ENCODE peak calls at places on chromosomes 3 and 15, in eight cellular contexts. N, V, I, B, K, G, D and C are unnamed samples.
A peak's percentile ranks its signal among the peaks of the same experiment; 100 is the strongest.

GRCh38 chr15:91182096-91182495 is 82.0 kb downstream of the SV2B start:
- DNase-seq in K (no peak), D (no peak), B (no peak), V (no peak), G (no peak), N (no peak), I (no peak), C (no peak)

GRCh38 chr3:105793040-105793439 is 75.8 kb downstream of the CBLB start:
- DNase-seq in D (no peak), I (no peak), K (no peak), G (peak; percentile 39), N (no peak), B (peak; percentile 40), V (no peak), C (no peak)

GRCh38 chr3:129485681-129486056 is 42.8 kb upstream of the RHO start:
- DNase-seq in B (peak; percentile 95), K (peak; percentile 68), I (peak; percentile 73), N (no peak), V (peak; percentile 48), D (no peak), G (peak; percentile 99), C (no peak)

GRCh38 chr3:56795807-56796185 is 6.0 kb downstream of the ARHGEF3 start:
- DNase-seq in I (no peak), K (no peak), N (no peak), V (no peak), B (no peak), G (no peak), D (no peak), C (no peak)

GRCh38 chr3:112736802-112737566 is 96.0 kb upstream of the CCDC80 start:
- DNase-seq in I (no peak), G (no peak), B (no peak), V (no peak), D (no peak), K (no peak), N (no peak), C (no peak)

GRCh38 chr15:99925661-99926461 is 192.6 kb upstream of the LYSMD4 start:
- DNase-seq in I (peak; percentile 77), N (peak; percentile 51), B (peak; percentile 4), K (peak; percentile 83), V (peak; percentile 76), G (peak; percentile 11), D (peak; percentile 35), C (peak; percentile 23)

GRCh38 chr3:156425651-156426050 is 129.3 kb downstream of the SSR3 start:
- DNase-seq in N (no peak), V (no peak), G (no peak), D (no peak), I (no peak), K (no peak), B (no peak), C (no peak)

GRCh38 chr3:43770426-43771103 is 79.8 kb downstream of the ABHD5 start:
- DNase-seq in I (peak; percentile 65), G (peak; percentile 54), B (peak; percentile 37), K (peak; percentile 69), D (no peak), N (no peak), V (peak; percentile 64), C (peak; percentile 23)

GRCh38 chr3:79598594-79598993 is 169.2 kb downstream of the ROBO1 start:
- DNase-seq in N (no peak), G (peak; percentile 0), I (no peak), D (no peak), V (no peak), B (no peak), K (no peak), C (no peak)

GRCh38 chr3:46113608-46114007 is 86.3 kb upstream of the XCR1 start:
- DNase-seq in B (no peak), I (no peak), D (no peak), G (no peak), N (no peak), V (no peak), K (no peak), C (no peak)

GRCh38 chr15:31977812-31978662 is 52.3 kb upstream of the CHRNA7 start:
- DNase-seq in V (peak; percentile 73), N (peak; percentile 13), G (peak; percentile 36), K (peak; percentile 69), B (no peak), I (peak; percentile 62), D (peak; percentile 32), C (no peak)

GRCh38 chr3:65439641-65440040 is 599.1 kb downstream of the MAGI1 start:
- DNase-seq in V (peak; percentile 30), I (peak; percentile 44), B (peak; percentile 25), D (peak; percentile 6), N (no peak), K (peak; percentile 35), G (peak; percentile 73), C (peak; percentile 15)

GRCh38 chr3:25428003-25428861 is at the start of gene RARB:
- DNase-seq in K (peak; percentile 55), B (peak; percentile 95), D (no peak), I (peak; percentile 59), G (peak; percentile 92), V (peak; percentile 55), N (no peak), C (no peak)

GRCh38 chr3:149042766-149043386 is 43.5 kb downstream of the HLTF start:
- DNase-seq in K (no peak), G (peak; percentile 54), N (no peak), I (no peak), D (no peak), V (no peak), B (peak; percentile 39), C (no peak)

GRCh38 chr3:65030014-65030627 is 342.3 kb upstream of the ADAMTS9 start:
- DNase-seq in K (no peak), I (no peak), G (no peak), B (no peak), D (no peak), V (no peak), N (no peak), C (no peak)

GRCh38 chr15:96328101-96328958 is 2.2 kb upstream of the NR2F2 start:
- DNase-seq in B (peak; percentile 56), N (no peak), K (no peak), D (no peak), V (no peak), G (no peak), I (no peak), C (no peak)

GRCh38 chr15:96330450-96331140 is at the start of gene NR2F2:
- DNase-seq in I (peak; percentile 94), G (peak; percentile 100), K (peak; percentile 94), N (no peak), D (peak; percentile 94), B (peak; percentile 97), V (peak; percentile 96), C (peak; percentile 89)

GRCh38 chr15:96331141-96331941 is 841 bp downstream of the NR2F2 start:
- DNase-seq in I (no peak), V (no peak), D (no peak), K (no peak), G (peak; percentile 81), N (no peak), B (peak; percentile 29), C (no peak)

GRCh38 chr15:96329403-96329981 is 1.0 kb upstream of the NR2F2 start:
- DNase-seq in K (no peak), V (no peak), G (no peak), N (no peak), B (peak; percentile 39), I (no peak), D (no peak), C (no peak)

GRCh38 chr15:96330064-96330449 is 443 bp upstream of the NR2F2 start:
- DNase-seq in D (peak; percentile 51), K (peak; percentile 66), B (peak; percentile 80), G (peak; percentile 89), I (no peak), N (no peak), V (peak; percentile 75), C (no peak)
- H3K4me3 ChIP-seq in D (peak overlapping the region; percentile 55), K (peak overlapping the region; percentile 49), B (peak overlapping the region; percentile 85), G (peak overlapping the region; percentile 67), I (peak overlapping the region; percentile 66), N (no peak overlapping the region), V (no peak overlapping the region), C (peak overlapping the region; percentile 56)

DNA sequence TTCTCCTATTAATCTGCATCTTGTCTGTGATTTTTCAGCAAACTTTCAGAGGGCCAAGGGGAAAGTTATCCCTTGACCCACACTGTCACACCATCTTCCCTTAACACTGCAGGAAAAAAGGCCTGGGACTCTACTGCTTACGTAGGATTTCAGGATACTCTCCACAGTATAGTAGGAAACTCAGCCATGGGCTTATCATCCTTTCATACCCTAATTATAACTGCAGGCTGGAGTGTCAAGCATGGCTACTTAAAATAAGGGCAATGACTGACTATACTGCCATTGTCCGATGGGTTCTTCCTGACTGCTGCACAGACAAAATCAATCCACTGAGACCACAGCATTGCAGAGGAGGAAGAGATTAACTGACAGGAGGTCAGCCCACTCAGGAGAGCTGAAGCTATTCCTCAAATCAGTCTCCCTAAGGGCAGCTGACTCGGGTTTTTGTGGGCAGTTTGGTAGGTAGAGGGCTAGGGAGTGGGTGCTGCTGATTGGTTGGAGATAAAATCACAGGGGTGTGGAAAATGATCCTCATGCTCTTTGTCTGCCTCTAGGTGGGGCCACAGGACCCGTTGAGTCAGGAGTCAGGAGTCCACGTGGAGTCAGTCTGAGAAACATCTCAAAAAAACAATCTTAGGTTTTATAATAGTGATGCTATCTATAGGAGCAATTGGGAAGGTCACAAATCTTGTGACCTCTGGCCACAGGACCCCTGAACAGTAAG is 118.2 kb upstream of the STRIT1 start:
- DNase-seq in G (no peak), B (no peak), I (no peak), N (no peak), D (no peak), V (no peak), K (no peak), C (no peak)
- TF ChIP-seq CTCF in G (no peak), B (no peak), I (no peak), N (no peak), D (no peak), V (no peak), K (no peak), C (no peak)

DNA sequence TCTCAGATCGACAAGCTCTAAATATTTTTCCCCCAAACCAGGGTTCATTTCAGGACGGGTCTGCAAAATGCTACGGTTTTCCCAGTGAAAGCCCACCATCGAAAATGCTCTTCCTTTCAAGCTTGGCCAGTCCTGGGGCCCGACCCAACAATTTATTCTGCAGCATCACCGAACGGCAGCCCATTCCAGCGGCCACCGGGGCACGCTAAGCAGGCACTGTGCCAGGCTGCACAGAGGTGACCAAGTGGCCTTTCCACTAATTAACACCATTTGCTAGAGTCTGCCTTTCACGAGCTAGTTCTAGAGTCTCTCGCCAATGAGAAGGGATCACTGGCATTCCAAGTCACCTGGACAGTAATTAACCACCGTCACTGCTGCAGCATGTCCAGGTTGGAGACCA is 14.4 kb downstream of the RGMA start:
- DNase-seq in I (no peak), K (no peak), D (no peak), V (no peak), B (no peak), G (no peak), N (no peak), C (no peak)
- H3K4me3 ChIP-seq in I (no peak overlapping the region), K (no peak overlapping the region), D (no peak overlapping the region), V (no peak overlapping the region), B (no peak overlapping the region), G (no peak overlapping the region), N (no peak overlapping the region), C (no peak overlapping the region)

DNA sequence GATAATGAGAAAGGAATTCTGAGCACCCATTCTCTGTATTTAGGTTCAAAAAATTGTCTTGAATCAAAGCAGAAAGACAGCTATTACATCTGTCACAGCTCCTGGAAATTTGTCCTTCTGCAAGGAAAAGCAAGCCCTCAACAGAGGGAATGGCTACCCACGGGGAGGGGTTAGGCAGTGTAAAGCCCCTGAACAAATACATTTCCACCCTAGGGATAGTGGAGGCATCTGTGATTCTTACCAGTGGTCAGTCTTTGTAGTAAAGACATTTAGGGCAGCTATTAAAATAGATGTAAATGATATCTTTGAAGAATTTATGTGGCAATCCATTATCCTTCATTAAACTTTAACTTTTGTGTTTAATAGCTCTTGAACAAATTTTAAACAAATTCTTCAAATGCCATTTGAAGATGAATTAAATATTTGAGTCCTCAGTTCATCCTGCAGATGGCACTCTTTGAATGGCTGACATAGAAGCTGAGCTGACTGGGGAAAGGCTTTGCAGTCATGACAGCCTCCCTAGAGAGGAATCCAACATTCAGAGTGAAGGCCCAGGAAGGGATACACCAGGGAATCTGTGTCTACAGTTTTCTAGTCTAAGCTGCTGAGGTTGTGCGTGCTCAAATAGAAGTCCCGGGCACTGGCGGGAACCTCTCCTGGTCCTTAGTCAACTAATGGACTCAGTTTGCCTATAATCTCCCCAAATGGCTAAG is 359.7 kb upstream of the ROPN1 start:
- DNase-seq in N (no peak), G (peak; percentile 74), I (no peak), K (no peak), D (peak; percentile 31), V (no peak), B (peak; percentile 58), C (peak; percentile 38)
- TF ChIP-seq CTCF in N (no peak), G (peak; percentile 54), I (peak; percentile 67), K (peak; percentile 51), D (peak; percentile 31), V (peak; percentile 62), B (peak; percentile 65), C (peak; percentile 80)